ENCODE peak calls at places on chromosomes 7 and 10, in eight cellular contexts. A is amniotic stem cell; G is posterior vena cava; U is smooth muscle cell of the brain vasculature; R is ELR; S is CD8-positive, alpha-beta memory T cell; D is amygdala; Q is DMS79. H is an unnamed sample.

GRCh38 chr7:66043681-66044497 is 31.7 kb upstream of the ASL start:
- DNase-seq in A (no peak), G (peak), U (no peak), R (peak), S (no peak), D (peak), Q (peak), H (peak)

GRCh38 chr10:34814228-34815173 is 595 bp downstream of the PARD3 start:
- DNase-seq in A (no peak), G (no peak), U (no peak), R (peak), S (no peak), D (peak), Q (no peak), H (peak)

GRCh38 chr10:73486601-73487000 is 9.2 kb downstream of the PPP3CB start:
- DNase-seq in A (no peak), G (no peak), U (no peak), R (no peak), S (no peak), D (no peak), Q (no peak), H (no peak)

GRCh38 chr7:1720325-1720724 is 50.2 kb downstream of the ELFN1 start:
- DNase-seq in A (no peak), G (no peak), U (no peak), R (no peak), S (no peak), D (peak), Q (peak), H (no peak)

GRCh38 chr7:132214452-132214851 is 361.8 kb downstream of the PLXNA4 start:
- DNase-seq in A (no peak), G (no peak), U (no peak), R (no peak), S (no peak), D (no peak), Q (no peak), H (no peak)

GRCh38 chr10:112379635-112380296 is 5.8 kb downstream of the ACSL5 start:
- DNase-seq in A (no peak), G (no peak), U (no peak), R (peak), S (no peak), D (no peak), Q (no peak), H (no peak)

GRCh38 chr10:59098811-59099452 is 77.5 kb upstream of the PHYHIPL start:
- DNase-seq in A (peak), G (no peak), U (no peak), R (no peak), S (no peak), D (no peak), Q (no peak), H (peak)

GRCh38 chr7:96739609-96740008 is 30.0 kb upstream of the SEM1 start:
- DNase-seq in A (no peak), G (no peak), U (no peak), R (no peak), S (no peak), D (no peak), Q (no peak), H (no peak)

GRCh38 chr7:105916603-105917002 is 40.2 kb upstream of the ATXN7L1 start:
- DNase-seq in A (no peak), G (no peak), U (no peak), R (peak), S (no peak), D (no peak), Q (no peak), H (peak)

GRCh38 chr10:44834131-44834530 is 77.0 kb upstream of the TMEM72 start:
- DNase-seq in A (no peak), G (no peak), U (no peak), R (no peak), S (no peak), D (no peak), Q (no peak), H (no peak)

GRCh38 chr7:4809091-4809591 is 33.7 kb downstream of the AP5Z1 start:
- DNase-seq in A (no peak), G (no peak), U (no peak), R (no peak), S (no peak), D (peak), Q (no peak), H (no peak)

GRCh38 chr10:75350791-75351190 is 50.8 kb downstream of the ZNF503 start:
- DNase-seq in A (no peak), G (no peak), U (no peak), R (peak), S (no peak), D (no peak), Q (no peak), H (peak)

GRCh38 chr7:33596694-33597093 is 308.6 kb upstream of the BMPER start:
- DNase-seq in A (no peak), G (no peak), U (no peak), R (no peak), S (no peak), D (no peak), Q (no peak), H (no peak)

GRCh38 chr7:120960714-120961113 is 10.1 kb downstream of the ING3 start:
- DNase-seq in A (no peak), G (no peak), U (no peak), R (no peak), S (no peak), D (no peak), Q (no peak), H (no peak)

GRCh38 chr7:42197391-42197790 is 39.6 kb downstream of the GLI3 start:
- DNase-seq in A (no peak), G (no peak), U (no peak), R (peak), S (no peak), D (no peak), Q (no peak), H (no peak)

GRCh38 chr7:96770758-96771157 is 61.1 kb upstream of the SEM1 start:
- DNase-seq in A (no peak), G (no peak), U (no peak), R (no peak), S (no peak), D (no peak), Q (no peak), H (no peak)

H was measured in osteoblast.